ENCODE peak calls at places on chromosomes 13 and 19, in four cellular contexts. One of them, this sample, is unnamed. For H3K4me1, the result is how much of the 10 kb centered on the place peaks cover.

GRCh38 chr19:1182068-1182467 is 8.0 kb upstream of the SBNO2 start:
- DNase-seq in thoracic aorta: no peak
- DNase-seq in GM23248: no peak
- DNase-seq in upper lobe of right lung: no peak
- DNase-seq in this sample: no peak

GRCh38 chr13:99218969-99219368 is 18.3 kb downstream of the UBAC2 start:
- DNase-seq in thoracic aorta: no peak
- DNase-seq in upper lobe of right lung: no peak
- DNase-seq in GM23248: no peak
- DNase-seq in this sample: peak

GRCh38 chr13:88648598-88649373 is 977.6 kb downstream of the SLITRK5 start:
- DNase-seq in GM23248: no peak
- DNase-seq in upper lobe of right lung: no peak
- DNase-seq in thoracic aorta: no peak
- DNase-seq in this sample: no peak

GRCh38 chr13:113920173-113920572 is 53.7 kb downstream of the C13orf46 start:
- DNase-seq in upper lobe of right lung: no peak
- DNase-seq in GM23248: no peak
- DNase-seq in thoracic aorta: no peak
- DNase-seq in this sample: no peak

GRCh38 chr13:23966691-23967615 is 69.7 kb upstream of the C1QTNF9B start:
- DNase-seq in upper lobe of right lung: no peak
- DNase-seq in thoracic aorta: no peak
- DNase-seq in GM23248: no peak
- DNase-seq in this sample: no peak

GRCh38 chr13:107860284-107860683 is 355.1 kb downstream of the LIG4 start:
- DNase-seq in GM23248: no peak
- DNase-seq in upper lobe of right lung: no peak
- DNase-seq in thoracic aorta: no peak
- DNase-seq in this sample: no peak

GRCh38 chr13:99421271-99421670 is 80.0 kb upstream of the TM9SF2 start:
- DNase-seq in upper lobe of right lung: peak
- DNase-seq in GM23248: no peak
- DNase-seq in thoracic aorta: no peak
- DNase-seq in this sample: no peak

GRCh38 chr19:49781394-49781793 is 14.6 kb downstream of the AP2A1 start:
- DNase-seq in upper lobe of right lung: no peak
- DNase-seq in GM23248: no peak
- DNase-seq in thoracic aorta: no peak
- DNase-seq in this sample: no peak

GRCh38 chr19:33508941-33509614 is 12.5 kb downstream of the PEPD start:
- DNase-seq in GM23248: no peak
- DNase-seq in upper lobe of right lung: no peak
- DNase-seq in thoracic aorta: no peak
- DNase-seq in this sample: no peak

GRCh38 chr19:14149509-14149994 is 13.2 kb upstream of the ASF1B start:
- DNase-seq in thoracic aorta: no peak
- DNase-seq in GM23248: peak
- DNase-seq in upper lobe of right lung: no peak
- DNase-seq in this sample: peak

GRCh38 chr13:95552539-95553270 is at the start of gene CLDN10:
- DNase-seq in thoracic aorta: no peak
- DNase-seq in upper lobe of right lung: no peak
- DNase-seq in GM23248: no peak
- DNase-seq in this sample: no peak

GRCh38 chr13:106744516-106744915 is 176.6 kb upstream of the ARGLU1 start:
- DNase-seq in upper lobe of right lung: no peak
- DNase-seq in thoracic aorta: no peak
- DNase-seq in GM23248: no peak
- DNase-seq in this sample: no peak

GRCh38 chr19:49567722-49568454 is 12.5 kb downstream of the NOSIP start:
- DNase-seq in upper lobe of right lung: no peak
- DNase-seq in GM23248: peak
- DNase-seq in thoracic aorta: no peak
- DNase-seq in this sample: peak

GRCh38 chr19:57829316-57829715 is 783 bp upstream of the ZNF587B start:
- DNase-seq in upper lobe of right lung: no peak
- DNase-seq in thoracic aorta: no peak
- DNase-seq in GM23248: no peak
- DNase-seq in this sample: no peak

GRCh38 chr19:19021115-19021514 is 12.2 kb downstream of the SUGP2 start:
- DNase-seq in GM23248: peak
- DNase-seq in upper lobe of right lung: no peak
- DNase-seq in thoracic aorta: no peak
- DNase-seq in this sample: no peak

GRCh38 chr13:39765801-39766463 is 110.5 kb downstream of the COG6 start:
- DNase-seq in thoracic aorta: no peak
- DNase-seq in upper lobe of right lung: no peak
- DNase-seq in GM23248: peak
- DNase-seq in this sample: no peak

GRCh38 chr13:21242236-21242635 is 65.8 kb downstream of the MRPL57 start:
- DNase-seq in GM23248: no peak
- DNase-seq in upper lobe of right lung: no peak
- DNase-seq in thoracic aorta: no peak
- DNase-seq in this sample: no peak

GRCh38 chr19:35002037-35002535 is 2.0 kb downstream of the GRAMD1A start:
- DNase-seq in upper lobe of right lung: no peak
- DNase-seq in GM23248: no peak
- DNase-seq in thoracic aorta: no peak
- DNase-seq in this sample: no peak

GRCh38 chr13:98253526-98253925 is 76.5 kb upstream of the RNF113B start:
- DNase-seq in GM23248: peak
- DNase-seq in thoracic aorta: no peak
- DNase-seq in upper lobe of right lung: no peak
- DNase-seq in this sample: no peak

GRCh38 chr13:99303863-99304521 is 3.2 kb downstream of the GPR183 start:
- DNase-seq in thoracic aorta: no peak
- DNase-seq in upper lobe of right lung: peak
- DNase-seq in GM23248: no peak
- DNase-seq in this sample: peak

GRCh38 chr19:1177322-1178114 is 3.5 kb upstream of the SBNO2 start:
- DNase-seq in GM23248: peak
- DNase-seq in thoracic aorta: no peak
- DNase-seq in upper lobe of right lung: peak
- DNase-seq in this sample: no peak

GRCh38 chr13:44359983-44360375 is 13.6 kb upstream of the SERP2 start:
- DNase-seq in upper lobe of right lung: no peak
- DNase-seq in thoracic aorta: no peak
- DNase-seq in GM23248: no peak
- DNase-seq in this sample: no peak

GRCh38 chr19:51158474-51159129 is 16.5 kb downstream of the SIGLEC7 start:
- DNase-seq in GM23248: peak
- DNase-seq in upper lobe of right lung: no peak
- DNase-seq in thoracic aorta: no peak
- DNase-seq in this sample: peak

GRCh38 chr13:113991191-113991669 is 17.4 kb upstream of the C13orf46 start:
- DNase-seq in GM23248: no peak
- DNase-seq in thoracic aorta: no peak
- DNase-seq in upper lobe of right lung: peak
- DNase-seq in this sample: no peak

GRCh38 chr13:71964491-71965108 is 97.6 kb upstream of the DACH1 start:
- DNase-seq in thoracic aorta: no peak
- DNase-seq in upper lobe of right lung: no peak
- DNase-seq in GM23248: no peak
- DNase-seq in this sample: no peak

GRCh38 chr13:79812070-79812850 is 331.3 kb downstream of the NDFIP2 start:
- DNase-seq in thoracic aorta: no peak
- DNase-seq in upper lobe of right lung: no peak
- DNase-seq in GM23248: no peak
- DNase-seq in this sample: no peak

GRCh38 chr19:5988520-5989387 is 10.8 kb upstream of the RANBP3 start:
- DNase-seq in GM23248: no peak
- DNase-seq in thoracic aorta: no peak
- DNase-seq in upper lobe of right lung: no peak
- DNase-seq in this sample: no peak
- H3K4me1 ChIP-seq in GM23248: under half
- H3K4me1 ChIP-seq in thoracic aorta: under half
- H3K4me1 ChIP-seq in upper lobe of right lung: under half
- H3K4me1 ChIP-seq in this sample: under half

GRCh38 chr19:43634516-43634876 is 5.2 kb downstream of the CADM4 start:
- DNase-seq in upper lobe of right lung: no peak
- DNase-seq in GM23248: no peak
- DNase-seq in thoracic aorta: no peak
- DNase-seq in this sample: no peak
- H3K4me3 ChIP-seq in upper lobe of right lung: no peak
- H3K4me3 ChIP-seq in GM23248: no peak
- H3K4me3 ChIP-seq in thoracic aorta: no peak
- H3K4me3 ChIP-seq in this sample: no peak

GRCh38 chr19:41405776-41406175 is 8.2 kb downstream of the BCKDHA start:
- DNase-seq in thoracic aorta: no peak
- DNase-seq in upper lobe of right lung: no peak
- DNase-seq in GM23248: no peak
- DNase-seq in this sample: no peak

GRCh38 chr19:41408256-41408655 is 10.6 kb downstream of the BCKDHA start:
- DNase-seq in upper lobe of right lung: no peak
- DNase-seq in GM23248: no peak
- DNase-seq in thoracic aorta: no peak
- DNase-seq in this sample: no peak

GRCh38 chr19:41409288-41409687 is 11.7 kb downstream of the BCKDHA start:
- DNase-seq in thoracic aorta: no peak
- DNase-seq in GM23248: peak
- DNase-seq in upper lobe of right lung: no peak
- DNase-seq in this sample: no peak

GRCh38 chr19:41410655-41411054 is 13.0 kb downstream of the BCKDHA start:
- DNase-seq in thoracic aorta: no peak
- DNase-seq in GM23248: no peak
- DNase-seq in upper lobe of right lung: no peak
- DNase-seq in this sample: no peak

DNA sequence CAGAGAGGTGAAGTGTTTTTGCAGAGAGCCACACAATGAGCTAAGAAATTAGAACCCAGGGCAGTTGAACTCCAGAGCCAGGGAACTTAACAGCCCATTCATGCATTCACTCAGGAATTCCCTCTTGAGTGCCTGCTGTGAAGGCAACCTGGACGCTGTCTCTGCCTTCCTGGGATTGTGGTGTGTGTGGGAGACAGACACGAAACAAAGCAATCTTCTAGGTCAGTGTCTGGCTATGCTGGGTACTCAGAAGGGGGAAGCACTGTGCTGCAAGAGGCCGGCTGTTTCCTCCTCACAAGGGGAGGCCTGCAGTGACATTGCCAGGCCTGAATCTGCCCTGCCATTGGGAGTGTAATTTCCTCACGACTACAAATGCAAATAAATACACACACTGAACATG is 9.7 kb downstream of the BCKDHA start:
- DNase-seq in thoracic aorta: no peak
- DNase-seq in GM23248: no peak
- DNase-seq in upper lobe of right lung: no peak
- DNase-seq in this sample: no peak
- H3K4me1 ChIP-seq in thoracic aorta: under half
- H3K4me1 ChIP-seq in GM23248: under half
- H3K4me1 ChIP-seq in upper lobe of right lung: half or more
- H3K4me1 ChIP-seq in this sample: under half

DNA sequence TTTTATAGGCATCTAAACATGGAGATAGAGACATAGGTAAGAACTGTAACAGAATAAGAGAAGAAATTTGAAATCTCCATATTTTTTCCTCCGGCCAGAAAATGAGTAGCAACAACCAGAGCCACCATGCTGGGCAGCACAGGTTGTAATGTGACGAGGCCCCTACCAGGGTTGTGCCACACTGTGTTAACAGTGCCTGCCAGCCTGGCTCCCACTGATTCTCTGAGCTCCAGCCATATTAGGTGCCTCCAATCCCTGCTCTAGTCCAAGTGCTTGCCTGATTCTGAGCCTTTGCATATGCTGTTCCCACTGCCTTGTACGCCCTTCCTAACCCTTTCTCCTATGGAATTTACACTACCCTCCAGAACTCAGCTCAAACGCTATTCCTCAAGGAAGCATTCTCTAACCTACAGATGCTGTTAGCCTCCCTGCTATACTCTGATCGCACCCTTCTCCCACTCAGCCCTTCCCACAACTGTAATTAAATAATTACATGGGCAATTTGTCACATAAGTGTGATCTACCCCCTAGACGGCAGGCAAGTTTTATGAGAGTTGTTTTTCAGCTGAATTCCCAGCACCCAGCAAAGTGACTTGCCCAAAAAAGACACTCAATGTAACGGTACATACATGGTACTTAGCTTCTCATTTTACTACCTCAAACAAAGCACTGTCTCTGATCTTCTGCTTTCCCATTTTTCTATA is 37.6 kb upstream of the STARD13 start:
- DNase-seq in GM23248: no peak
- DNase-seq in upper lobe of right lung: no peak
- DNase-seq in thoracic aorta: no peak
- DNase-seq in this sample: no peak
- H3K4me3 ChIP-seq in GM23248: peak
- H3K4me3 ChIP-seq in upper lobe of right lung: no peak
- H3K4me3 ChIP-seq in thoracic aorta: peak
- H3K4me3 ChIP-seq in this sample: no peak

GRCh38 chr19:45408121-45408520 is 1.7 kb downstream of the POLR1G start:
- DNase-seq in thoracic aorta: no peak
- DNase-seq in GM23248: no peak
- DNase-seq in upper lobe of right lung: no peak
- DNase-seq in this sample: no peak
- H3K4me1 ChIP-seq in thoracic aorta: under half
- H3K4me1 ChIP-seq in GM23248: under half
- H3K4me1 ChIP-seq in upper lobe of right lung: under half
- H3K4me1 ChIP-seq in this sample: under half

GRCh38 chr19:4229179-4229931 is at the start of gene EBI3:
- DNase-seq in GM23248: peak
- DNase-seq in upper lobe of right lung: no peak
- DNase-seq in thoracic aorta: no peak
- DNase-seq in this sample: no peak

GRCh38 chr19:4232614-4233281 is 3.4 kb downstream of the EBI3 start:
- DNase-seq in upper lobe of right lung: no peak
- DNase-seq in thoracic aorta: no peak
- DNase-seq in GM23248: no peak
- DNase-seq in this sample: no peak

GRCh38 chr19:4227771-4228170 is 1.6 kb upstream of the EBI3 start:
- DNase-seq in upper lobe of right lung: no peak
- DNase-seq in GM23248: no peak
- DNase-seq in thoracic aorta: no peak
- DNase-seq in this sample: no peak

GRCh38 chr19:4225902-4226301 is 3.4 kb upstream of the EBI3 start:
- DNase-seq in thoracic aorta: no peak
- DNase-seq in upper lobe of right lung: no peak
- DNase-seq in GM23248: no peak
- DNase-seq in this sample: no peak

DNA sequence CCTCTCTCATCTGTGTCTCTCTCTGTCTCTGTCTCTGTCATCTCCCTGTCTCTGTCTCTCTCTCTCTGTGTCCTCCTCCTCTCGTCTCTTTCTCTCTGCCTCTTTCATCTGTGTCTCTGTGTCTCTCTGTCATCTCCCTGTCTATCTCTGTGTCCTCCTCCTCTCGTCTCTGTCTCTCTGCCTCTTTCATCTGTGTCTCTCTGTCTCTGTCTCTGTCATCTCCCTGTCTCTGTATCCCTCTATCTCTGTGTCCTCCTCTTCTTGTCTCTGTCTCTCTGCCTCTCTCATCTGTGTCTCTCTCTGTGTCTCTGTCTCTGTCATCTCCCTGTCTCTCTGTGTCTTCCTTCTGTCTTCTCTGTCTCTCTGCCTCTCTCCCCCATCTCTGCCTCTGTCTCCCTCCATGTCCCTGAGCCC is 551 bp upstream of the EBI3 start:
- DNase-seq in upper lobe of right lung: no peak
- DNase-seq in thoracic aorta: no peak
- DNase-seq in GM23248: no peak
- DNase-seq in this sample: no peak
- H3K4me3 ChIP-seq in upper lobe of right lung: no peak
- H3K4me3 ChIP-seq in thoracic aorta: peak
- H3K4me3 ChIP-seq in GM23248: no peak
- H3K4me3 ChIP-seq in this sample: no peak

GRCh38 chr13:110248449-110249143 is 58.4 kb downstream of the COL4A1 start:
- DNase-seq in thoracic aorta: no peak
- DNase-seq in GM23248: no peak
- DNase-seq in upper lobe of right lung: no peak
- DNase-seq in this sample: no peak
- H3K4me1 ChIP-seq in thoracic aorta: half or more
- H3K4me1 ChIP-seq in GM23248: half or more
- H3K4me1 ChIP-seq in upper lobe of right lung: under half
- H3K4me1 ChIP-seq in this sample: under half

This sample was measured in effector memory CD4-positive, alpha-beta T cell.